ENCODE peak calls at places on chromosomes 11 and 22, in eight cellular contexts. One of them, this sample, is unnamed.

GRCh38 chr11:68581439-68581838 is 102.9 kb upstream of the GAL start:
- DNase-seq in transverse colon: no peak
- DNase-seq in stomach: no peak
- DNase-seq in K562: no peak
- DNase-seq in suprapubic skin: no peak
- DNase-seq in upper lobe of left lung: peak; percentile 89
- DNase-seq in sigmoid colon: peak; percentile 76
- DNase-seq in SK-N-SH: no peak
- DNase-seq in this sample: no peak

GRCh38 chr11:71309181-71309580 is 56.8 kb upstream of the SHANK2 start:
- DNase-seq in suprapubic skin: peak; percentile 10
- DNase-seq in sigmoid colon: peak; percentile 21
- DNase-seq in upper lobe of left lung: peak; percentile 8
- DNase-seq in transverse colon: no peak
- DNase-seq in K562: no peak
- DNase-seq in stomach: peak; percentile 23
- DNase-seq in SK-N-SH: no peak
- DNase-seq in this sample: peak; percentile 75

GRCh38 chr11:80593981-80594380 is 1153.2 kb upstream of the TENM4 start:
- DNase-seq in sigmoid colon: no peak
- DNase-seq in stomach: no peak
- DNase-seq in upper lobe of left lung: no peak
- DNase-seq in suprapubic skin: no peak
- DNase-seq in SK-N-SH: no peak
- DNase-seq in K562: no peak
- DNase-seq in transverse colon: peak; percentile 37
- DNase-seq in this sample: no peak

GRCh38 chr11:66113132-66113856 is 43.2 kb downstream of the PACS1 start:
- DNase-seq in sigmoid colon: no peak
- DNase-seq in K562: no peak
- DNase-seq in upper lobe of left lung: no peak
- DNase-seq in transverse colon: no peak
- DNase-seq in SK-N-SH: no peak
- DNase-seq in stomach: no peak
- DNase-seq in suprapubic skin: no peak
- DNase-seq in this sample: no peak

GRCh38 chr11:90228056-90228455 is 5.2 kb upstream of the CHORDC1 start:
- DNase-seq in transverse colon: no peak
- DNase-seq in suprapubic skin: no peak
- DNase-seq in K562: no peak
- DNase-seq in stomach: no peak
- DNase-seq in upper lobe of left lung: no peak
- DNase-seq in SK-N-SH: no peak
- DNase-seq in sigmoid colon: no peak
- DNase-seq in this sample: no peak

GRCh38 chr22:23638611-23639010 is 6.5 kb upstream of the DRICH1 start:
- DNase-seq in SK-N-SH: no peak
- DNase-seq in sigmoid colon: no peak
- DNase-seq in upper lobe of left lung: no peak
- DNase-seq in transverse colon: no peak
- DNase-seq in suprapubic skin: no peak
- DNase-seq in stomach: no peak
- DNase-seq in K562: no peak
- DNase-seq in this sample: no peak

GRCh38 chr11:44136176-44136945 is 40.9 kb downstream of the EXT2 start:
- DNase-seq in upper lobe of left lung: no peak
- DNase-seq in sigmoid colon: no peak
- DNase-seq in suprapubic skin: no peak
- DNase-seq in stomach: no peak
- DNase-seq in SK-N-SH: no peak
- DNase-seq in transverse colon: no peak
- DNase-seq in K562: no peak
- DNase-seq in this sample: no peak

GRCh38 chr22:36726007-36726380 is 22.4 kb upstream of the CACNG2 start:
- DNase-seq in transverse colon: no peak
- DNase-seq in sigmoid colon: peak; percentile 39
- DNase-seq in suprapubic skin: no peak
- DNase-seq in stomach: no peak
- DNase-seq in SK-N-SH: no peak
- DNase-seq in K562: no peak
- DNase-seq in upper lobe of left lung: no peak
- DNase-seq in this sample: no peak

GRCh38 chr11:69700278-69701140 is 3.3 kb downstream of the FGF19 start:
- DNase-seq in K562: peak; percentile 78
- DNase-seq in upper lobe of left lung: peak; percentile 72
- DNase-seq in SK-N-SH: peak; percentile 91
- DNase-seq in transverse colon: no peak
- DNase-seq in stomach: peak; percentile 71
- DNase-seq in suprapubic skin: no peak
- DNase-seq in sigmoid colon: peak; percentile 59
- DNase-seq in this sample: no peak

GRCh38 chr11:70577948-70578347 is 179.6 kb downstream of the CTTN start:
- DNase-seq in SK-N-SH: peak; percentile 16
- DNase-seq in sigmoid colon: peak; percentile 39
- DNase-seq in transverse colon: no peak
- DNase-seq in upper lobe of left lung: no peak
- DNase-seq in suprapubic skin: no peak
- DNase-seq in K562: no peak
- DNase-seq in stomach: no peak
- DNase-seq in this sample: no peak

GRCh38 chr11:36399745-36400144 is 103.7 kb downstream of the PRR5L start:
- DNase-seq in K562: no peak
- DNase-seq in suprapubic skin: no peak
- DNase-seq in transverse colon: no peak
- DNase-seq in sigmoid colon: no peak
- DNase-seq in upper lobe of left lung: no peak
- DNase-seq in stomach: no peak
- DNase-seq in SK-N-SH: no peak
- DNase-seq in this sample: no peak

GRCh38 chr11:59706518-59707285 is 6.9 kb downstream of the OR10V1 start:
- DNase-seq in SK-N-SH: no peak
- DNase-seq in sigmoid colon: no peak
- DNase-seq in upper lobe of left lung: no peak
- DNase-seq in transverse colon: peak; percentile 14
- DNase-seq in stomach: peak; percentile 86
- DNase-seq in suprapubic skin: no peak
- DNase-seq in K562: peak; percentile 72
- DNase-seq in this sample: no peak

GRCh38 chr11:8691601-8692000 is 9.0 kb downstream of the RPL27A start:
- DNase-seq in suprapubic skin: peak; percentile 20
- DNase-seq in sigmoid colon: no peak
- DNase-seq in stomach: no peak
- DNase-seq in transverse colon: no peak
- DNase-seq in upper lobe of left lung: no peak
- DNase-seq in K562: no peak
- DNase-seq in SK-N-SH: no peak
- DNase-seq in this sample: no peak

GRCh38 chr11:8689726-8690255 is 7.2 kb downstream of the RPL27A start:
- DNase-seq in transverse colon: no peak
- DNase-seq in upper lobe of left lung: peak; percentile 1
- DNase-seq in suprapubic skin: peak; percentile 15
- DNase-seq in SK-N-SH: no peak
- DNase-seq in K562: no peak
- DNase-seq in sigmoid colon: no peak
- DNase-seq in stomach: no peak
- DNase-seq in this sample: no peak

GRCh38 chr11:8692417-8692816 is 9.8 kb downstream of the RPL27A start:
- DNase-seq in transverse colon: no peak
- DNase-seq in upper lobe of left lung: peak; percentile 5
- DNase-seq in suprapubic skin: peak; percentile 11
- DNase-seq in K562: no peak
- DNase-seq in sigmoid colon: no peak
- DNase-seq in SK-N-SH: no peak
- DNase-seq in stomach: no peak
- DNase-seq in this sample: no peak

GRCh38 chr11:8688414-8689362 is 6.1 kb downstream of the RPL27A start:
- DNase-seq in stomach: peak; percentile 95
- DNase-seq in transverse colon: peak; percentile 96
- DNase-seq in SK-N-SH: peak; percentile 95
- DNase-seq in sigmoid colon: peak; percentile 97
- DNase-seq in suprapubic skin: peak; percentile 96
- DNase-seq in K562: peak; percentile 93
- DNase-seq in upper lobe of left lung: peak; percentile 94
- DNase-seq in this sample: peak; percentile 97

GRCh38 chr11:8690374-8691342 is 8.1 kb downstream of the RPL27A start:
- DNase-seq in stomach: no peak
- DNase-seq in SK-N-SH: no peak
- DNase-seq in sigmoid colon: no peak
- DNase-seq in suprapubic skin: peak; percentile 32
- DNase-seq in K562: no peak
- DNase-seq in transverse colon: no peak
- DNase-seq in upper lobe of left lung: peak; percentile 6
- DNase-seq in this sample: no peak
- TF ChIP-seq POLR2AphosphoS5 in stomach: no peak
- TF ChIP-seq POLR2AphosphoS5 in SK-N-SH: no peak
- TF ChIP-seq POLR2AphosphoS5 in sigmoid colon: no peak
- TF ChIP-seq POLR2AphosphoS5 in suprapubic skin: no peak
- TF ChIP-seq POLR2AphosphoS5 in K562: peak; percentile 61
- TF ChIP-seq POLR2AphosphoS5 in transverse colon: no peak
- TF ChIP-seq POLR2AphosphoS5 in upper lobe of left lung: no peak
- TF ChIP-seq POLR2AphosphoS5 in this sample: no peak

GRCh38 chr22:48414662-48415061 is 1413.0 kb downstream of the BRD1 start:
- DNase-seq in K562: no peak
- DNase-seq in sigmoid colon: no peak
- DNase-seq in suprapubic skin: peak; percentile 42
- DNase-seq in upper lobe of left lung: no peak
- DNase-seq in transverse colon: no peak
- DNase-seq in SK-N-SH: no peak
- DNase-seq in stomach: no peak
- DNase-seq in this sample: no peak

GRCh38 chr22:48415535-48415934 is 1412.1 kb downstream of the BRD1 start:
- DNase-seq in K562: no peak
- DNase-seq in transverse colon: no peak
- DNase-seq in upper lobe of left lung: no peak
- DNase-seq in SK-N-SH: no peak
- DNase-seq in stomach: no peak
- DNase-seq in sigmoid colon: no peak
- DNase-seq in suprapubic skin: peak; percentile 44
- DNase-seq in this sample: no peak

GRCh38 chr22:48418831-48419230 is 1408.8 kb downstream of the BRD1 start:
- DNase-seq in stomach: no peak
- DNase-seq in transverse colon: no peak
- DNase-seq in sigmoid colon: no peak
- DNase-seq in SK-N-SH: no peak
- DNase-seq in upper lobe of left lung: no peak
- DNase-seq in suprapubic skin: peak; percentile 13
- DNase-seq in K562: no peak
- DNase-seq in this sample: no peak

GRCh38 chr22:48422900-48423480 is 1404.7 kb downstream of the BRD1 start:
- DNase-seq in SK-N-SH: no peak
- DNase-seq in K562: no peak
- DNase-seq in upper lobe of left lung: no peak
- DNase-seq in suprapubic skin: peak; percentile 39
- DNase-seq in sigmoid colon: no peak
- DNase-seq in transverse colon: no peak
- DNase-seq in stomach: no peak
- DNase-seq in this sample: no peak

GRCh38 chr22:48417143-48418070 is 1410.3 kb downstream of the BRD1 start:
- DNase-seq in sigmoid colon: no peak
- DNase-seq in transverse colon: no peak
- DNase-seq in upper lobe of left lung: no peak
- DNase-seq in suprapubic skin: peak; percentile 37
- DNase-seq in K562: no peak
- DNase-seq in SK-N-SH: no peak
- DNase-seq in stomach: no peak
- DNase-seq in this sample: no peak
- TF ChIP-seq EP300 in sigmoid colon: no peak
- TF ChIP-seq EP300 in transverse colon: no peak
- TF ChIP-seq EP300 in upper lobe of left lung: no peak
- TF ChIP-seq EP300 in suprapubic skin: no peak
- TF ChIP-seq EP300 in K562: no peak
- TF ChIP-seq EP300 in SK-N-SH: no peak
- TF ChIP-seq EP300 in stomach: no peak
- TF ChIP-seq EP300 in this sample: no peak

GRCh38 chr11:45803981-45804805 is 756 bp upstream of the SLC35C1 start:
- DNase-seq in sigmoid colon: peak; percentile 91
- DNase-seq in SK-N-SH: peak; percentile 79
- DNase-seq in upper lobe of left lung: peak; percentile 92
- DNase-seq in transverse colon: peak; percentile 94
- DNase-seq in suprapubic skin: peak; percentile 90
- DNase-seq in stomach: peak; percentile 88
- DNase-seq in K562: no peak
- DNase-seq in this sample: no peak
- TF ChIP-seq POLR2AphosphoS5 in sigmoid colon: no peak
- TF ChIP-seq POLR2AphosphoS5 in SK-N-SH: no peak
- TF ChIP-seq POLR2AphosphoS5 in upper lobe of left lung: peak; percentile 63
- TF ChIP-seq POLR2AphosphoS5 in transverse colon: peak; percentile 57
- TF ChIP-seq POLR2AphosphoS5 in suprapubic skin: no peak
- TF ChIP-seq POLR2AphosphoS5 in stomach: peak; percentile 86
- TF ChIP-seq POLR2AphosphoS5 in K562: no peak
- TF ChIP-seq POLR2AphosphoS5 in this sample: peak; percentile 69

DNA sequence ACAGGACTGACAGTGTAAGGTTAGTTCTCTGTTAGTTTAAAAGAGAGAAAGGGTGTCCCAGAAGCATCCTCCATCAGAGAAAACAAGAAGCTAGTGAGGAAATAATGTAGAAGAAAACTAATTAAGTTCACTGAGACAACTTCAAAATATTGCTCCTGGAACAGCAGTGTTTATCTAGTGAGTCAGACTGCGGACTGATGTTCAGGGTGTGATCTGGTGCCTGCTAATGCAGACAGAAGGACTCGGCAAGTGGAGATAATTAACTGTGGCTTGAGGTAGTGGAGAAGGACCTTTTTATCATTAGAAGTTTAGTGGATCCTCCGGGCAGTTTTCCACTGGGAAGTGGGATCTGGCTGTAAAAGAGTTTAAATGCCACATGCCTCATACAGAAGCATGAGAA is 55.4 kb downstream of the CDON start:
- DNase-seq in K562: peak; percentile 12
- DNase-seq in SK-N-SH: peak; percentile 39
- DNase-seq in upper lobe of left lung: no peak
- DNase-seq in sigmoid colon: no peak
- DNase-seq in suprapubic skin: no peak
- DNase-seq in transverse colon: no peak
- DNase-seq in stomach: no peak
- DNase-seq in this sample: no peak
- TF ChIP-seq EP300 in K562: no peak
- TF ChIP-seq EP300 in SK-N-SH: no peak
- TF ChIP-seq EP300 in upper lobe of left lung: no peak
- TF ChIP-seq EP300 in sigmoid colon: no peak
- TF ChIP-seq EP300 in suprapubic skin: no peak
- TF ChIP-seq EP300 in transverse colon: no peak
- TF ChIP-seq EP300 in stomach: no peak
- TF ChIP-seq EP300 in this sample: no peak

DNA sequence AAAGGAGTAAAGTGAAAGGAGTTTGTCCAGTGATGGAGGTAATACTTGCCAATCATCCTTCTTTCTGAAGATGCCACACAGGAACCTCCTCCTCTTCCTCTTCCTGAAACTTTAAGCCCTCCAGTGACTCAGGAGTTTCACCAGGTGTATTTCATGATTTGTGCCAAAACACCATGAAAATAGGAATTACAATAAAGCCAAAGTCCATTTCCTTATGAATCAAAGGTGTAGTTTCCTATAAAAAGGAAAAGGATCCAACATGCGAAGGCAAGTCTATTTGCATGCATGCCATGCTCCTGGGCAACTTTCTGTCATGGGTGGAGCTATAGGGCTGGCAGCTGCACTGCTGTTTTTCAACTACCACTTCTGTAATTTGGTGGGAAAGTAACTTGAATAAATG is 9.8 kb upstream of the POU2AF1 start:
- DNase-seq in transverse colon: peak; percentile 37
- DNase-seq in K562: no peak
- DNase-seq in SK-N-SH: no peak
- DNase-seq in suprapubic skin: no peak
- DNase-seq in upper lobe of left lung: no peak
- DNase-seq in stomach: no peak
- DNase-seq in sigmoid colon: no peak
- DNase-seq in this sample: no peak
- TF ChIP-seq POLR2AphosphoS5 in transverse colon: no peak
- TF ChIP-seq POLR2AphosphoS5 in K562: no peak
- TF ChIP-seq POLR2AphosphoS5 in SK-N-SH: no peak
- TF ChIP-seq POLR2AphosphoS5 in suprapubic skin: no peak
- TF ChIP-seq POLR2AphosphoS5 in upper lobe of left lung: no peak
- TF ChIP-seq POLR2AphosphoS5 in stomach: no peak
- TF ChIP-seq POLR2AphosphoS5 in sigmoid colon: no peak
- TF ChIP-seq POLR2AphosphoS5 in this sample: no peak